ENCODE peak calls at places on chromosome 13, in eight cellular contexts. E is GM12865, P is B cell, S is ascending aorta, I is GM20000, G is omental fat pad, Z is mucosa of descending colon, C is HFF-Myc. J is an unnamed sample.

GRCh38 chr13:98482476-98483444 is 94.1 kb downstream of the STK24 start:
- DNase-seq in E (peak), P (no peak), S (no peak), I (peak), G (no peak), Z (peak), C (no peak), J (no peak)

GRCh38 chr13:37109080-37109678 is 3.7 kb upstream of the CSNK1A1L start:
- DNase-seq in E (peak), P (no peak), S (no peak), I (peak), G (no peak), Z (no peak), C (peak), J (no peak)

GRCh38 chr13:22454586-22454985 is 726.2 kb upstream of the SGCG start:
- DNase-seq in E (no peak), P (no peak), S (no peak), I (no peak), G (no peak), Z (no peak), C (no peak), J (no peak)

GRCh38 chr13:46684287-46685001 is 112.5 kb downstream of the ESD start:
- DNase-seq in E (no peak), P (no peak), S (no peak), I (no peak), G (no peak), Z (no peak), C (no peak), J (no peak)

GRCh38 chr13:26459276-26460131 is 98.0 kb upstream of the WASF3 start:
- DNase-seq in E (no peak), P (no peak), S (no peak), I (no peak), G (no peak), Z (no peak), C (no peak), J (no peak)

GRCh38 chr13:63625869-63626268 is 2210.2 kb upstream of the PCDH20 start:
- DNase-seq in E (no peak), P (no peak), S (no peak), I (no peak), G (no peak), Z (no peak), C (no peak), J (no peak)

GRCh38 chr13:44237276-44237767 is 136.3 kb upstream of the SERP2 start:
- DNase-seq in E (peak), P (no peak), S (peak), I (peak), G (no peak), Z (no peak), C (peak), J (no peak)

GRCh38 chr13:27194895-27195764 is 23.5 kb upstream of the USP12 start:
- DNase-seq in E (no peak), P (no peak), S (no peak), I (no peak), G (no peak), Z (no peak), C (peak), J (no peak)

GRCh38 chr13:41049480-41049879 is 11.8 kb upstream of the WBP4 start:
- DNase-seq in E (no peak), P (no peak), S (no peak), I (no peak), G (no peak), Z (no peak), C (no peak), J (no peak)

GRCh38 chr13:80379245-80379644 is 38.3 kb upstream of the SPRY2 start:
- DNase-seq in E (no peak), P (no peak), S (no peak), I (no peak), G (no peak), Z (no peak), C (no peak), J (no peak)

GRCh38 chr13:72839831-72840426 is 58.0 kb downstream of the PIBF1 start:
- DNase-seq in E (peak), P (no peak), S (no peak), I (peak), G (no peak), Z (peak), C (peak), J (no peak)

GRCh38 chr13:75195479-75196111 is 286.4 kb downstream of the TBC1D4 start:
- DNase-seq in E (no peak), P (no peak), S (no peak), I (no peak), G (no peak), Z (no peak), C (no peak), J (no peak)

GRCh38 chr13:51771418-51772104 is 32.4 kb downstream of the DHRS12 start:
- DNase-seq in E (no peak), P (no peak), S (no peak), I (no peak), G (no peak), Z (no peak), C (no peak), J (no peak)

GRCh38 chr13:106990594-106990993 is 422.7 kb upstream of the ARGLU1 start:
- DNase-seq in E (no peak), P (no peak), S (no peak), I (no peak), G (no peak), Z (no peak), C (no peak), J (no peak)

GRCh38 chr13:48749699-48750473 is 96.2 kb downstream of the CYSLTR2 start:
- DNase-seq in E (peak), P (no peak), S (peak), I (peak), G (peak), Z (peak), C (peak), J (no peak)

GRCh38 chr13:34672631-34673030 is 269.4 kb upstream of the NBEA start:
- DNase-seq in E (no peak), P (no peak), S (no peak), I (no peak), G (no peak), Z (no peak), C (no peak), J (no peak)

GRCh38 chr13:30107536-30108136 is 199.7 kb downstream of the KATNAL1 start:
- DNase-seq in E (no peak), P (no peak), S (no peak), I (no peak), G (peak), Z (peak), C (no peak), J (no peak)

GRCh38 chr13:93535256-93535655 is 308.6 kb downstream of the GPC6 start:
- DNase-seq in E (no peak), P (no peak), S (no peak), I (no peak), G (no peak), Z (no peak), C (no peak), J (no peak)

GRCh38 chr13:113533441-113533840 is 42.9 kb upstream of the DCUN1D2 start:
- DNase-seq in E (no peak), P (no peak), S (no peak), I (no peak), G (no peak), Z (no peak), C (no peak), J (no peak)

GRCh38 chr13:41416276-41416675 is 41.1 kb upstream of the RGCC start:
- DNase-seq in E (no peak), P (no peak), S (no peak), I (no peak), G (no peak), Z (no peak), C (no peak), J (no peak)

GRCh38 chr13:45781553-45782326 is 69.8 kb downstream of the SIAH3 start:
- DNase-seq in E (no peak), P (no peak), S (no peak), I (no peak), G (no peak), Z (peak), C (no peak), J (no peak)

GRCh38 chr13:40539954-40540706 is 126.3 kb downstream of the FOXO1 start:
- DNase-seq in E (no peak), P (no peak), S (no peak), I (no peak), G (no peak), Z (no peak), C (peak), J (no peak)

GRCh38 chr13:27919934-27920676 is at the start of gene PDX1:
- DNase-seq in E (no peak), P (peak), S (no peak), I (no peak), G (no peak), Z (peak), C (no peak), J (no peak)

GRCh38 chr13:21219044-21219381 is 42.6 kb downstream of the MRPL57 start:
- DNase-seq in E (no peak), P (no peak), S (no peak), I (no peak), G (no peak), Z (no peak), C (no peak), J (no peak)

GRCh38 chr13:62300021-62300420 is 884.4 kb upstream of the PCDH20 start:
- DNase-seq in E (no peak), P (no peak), S (no peak), I (no peak), G (no peak), Z (no peak), C (no peak), J (no peak)

GRCh38 chr13:53138369-53139036 is 109.9 kb downstream of the OLFM4 start:
- DNase-seq in E (no peak), P (no peak), S (no peak), I (no peak), G (no peak), Z (no peak), C (no peak), J (no peak)

GRCh38 chr13:45393941-45394570 is 24.1 kb downstream of the SLC25A30 start:
- DNase-seq in E (peak), P (peak), S (peak), I (peak), G (no peak), Z (no peak), C (no peak), J (no peak)

GRCh38 chr13:27408074-27408473 is 16.3 kb upstream of the GTF3A start:
- DNase-seq in E (no peak), P (no peak), S (peak), I (no peak), G (no peak), Z (no peak), C (no peak), J (no peak)

GRCh38 chr13:35690546-35690945 is 214.1 kb upstream of the MAB21L1 start:
- DNase-seq in E (no peak), P (no peak), S (no peak), I (no peak), G (no peak), Z (no peak), C (no peak), J (no peak)

GRCh38 chr13:48066310-48066989 is 28.5 kb downstream of the MED4 start:
- DNase-seq in E (peak), P (no peak), S (no peak), I (no peak), G (no peak), Z (no peak), C (peak), J (no peak)

GRCh38 chr13:51229141-51229540 is 6.9 kb downstream of the FAM124A start:
- DNase-seq in E (no peak), P (no peak), S (no peak), I (no peak), G (no peak), Z (no peak), C (no peak), J (no peak)

GRCh38 chr13:100478107-100478809 is 110.3 kb downstream of the GGACT start:
- DNase-seq in E (no peak), P (no peak), S (no peak), I (no peak), G (no peak), Z (no peak), C (no peak), J (no peak)

GRCh38 chr13:73956795-73957408 is 177.3 kb downstream of the KLF12 start:
- DNase-seq in E (no peak), P (no peak), S (no peak), I (no peak), G (no peak), Z (no peak), C (no peak), J (no peak)

DNA sequence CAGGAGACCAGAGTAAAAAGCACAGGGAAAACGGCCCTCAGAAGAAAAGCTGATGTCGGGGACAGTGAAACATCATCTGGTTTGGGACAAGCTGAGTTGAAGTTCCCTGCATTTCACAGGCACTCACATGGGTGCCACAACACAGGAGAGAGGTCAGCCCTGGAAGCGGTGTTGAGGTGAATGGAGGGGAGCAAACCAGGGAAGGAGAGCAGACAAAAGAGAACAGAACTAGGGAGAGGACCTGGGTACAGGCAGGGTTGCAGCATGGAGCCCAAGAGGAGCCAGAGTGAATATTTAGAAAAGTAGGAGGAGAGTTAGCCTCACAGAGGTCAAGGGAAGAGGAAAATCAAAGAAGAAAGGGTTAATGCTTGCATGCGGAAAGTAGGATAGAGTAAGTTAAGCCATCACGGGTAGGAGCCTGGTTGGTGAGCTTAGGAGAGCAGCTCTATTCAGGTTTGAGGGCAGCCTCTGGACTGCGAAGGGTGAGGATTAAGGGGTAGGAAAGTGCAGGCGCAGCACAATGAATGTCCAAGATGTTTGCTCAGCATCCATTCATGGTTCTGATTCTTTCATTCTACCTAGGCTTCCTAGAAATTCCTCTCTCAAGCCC is 15.5 kb downstream of the FAM216B start:
- DNase-seq in E (no peak), P (no peak), S (no peak), I (no peak), G (no peak), Z (no peak), C (no peak), J (no peak)
- TF ChIP-seq CTCF in E (no peak), P (no peak), S (no peak), I (no peak), G (no peak), Z (no peak), C (no peak), J (no peak)

GRCh38 chr13:81683526-81683925 is 1342.6 kb upstream of the SPRY2 start:
- DNase-seq in E (no peak), P (no peak), S (no peak), I (no peak), G (no peak), Z (no peak), C (no peak), J (no peak)
- TF ChIP-seq CTCF in E (no peak), P (no peak), S (no peak), I (no peak), G (no peak), Z (no peak), C (no peak), J (no peak)

DNA sequence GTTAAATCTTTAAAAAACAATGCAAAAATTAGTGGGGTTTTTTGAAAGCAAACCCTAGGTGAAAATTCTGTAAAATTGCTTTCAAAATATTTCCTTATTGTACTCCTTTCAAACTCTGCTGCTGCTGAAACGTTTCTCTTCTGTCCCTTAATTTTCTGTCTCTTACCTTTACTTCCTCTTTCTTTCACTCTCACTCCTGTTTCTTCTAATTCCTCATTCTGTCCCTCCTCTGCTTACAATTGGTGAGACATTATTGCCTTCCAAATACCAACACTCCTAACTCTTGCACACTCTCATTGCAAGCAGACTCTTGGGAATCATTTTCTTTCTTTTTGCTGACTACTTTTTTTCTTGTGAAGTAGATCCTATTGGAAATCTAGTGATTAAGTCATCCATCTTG is 685.6 kb upstream of the SLITRK1 start:
- DNase-seq in E (no peak), P (no peak), S (no peak), I (no peak), G (no peak), Z (no peak), C (no peak), J (no peak)
- TF ChIP-seq CTCF in E (no peak), P (no peak), S (no peak), I (no peak), G (no peak), Z (no peak), C (no peak), J (no peak)

GRCh38 chr13:81540777-81541176 is 1199.9 kb upstream of the SPRY2 start:
- DNase-seq in E (no peak), P (no peak), S (no peak), I (no peak), G (no peak), Z (no peak), C (no peak), J (no peak)
- TF ChIP-seq CTCF in E (no peak), P (no peak), S (no peak), I (no peak), G (no peak), Z (no peak), C (no peak), J (peak)

DNA sequence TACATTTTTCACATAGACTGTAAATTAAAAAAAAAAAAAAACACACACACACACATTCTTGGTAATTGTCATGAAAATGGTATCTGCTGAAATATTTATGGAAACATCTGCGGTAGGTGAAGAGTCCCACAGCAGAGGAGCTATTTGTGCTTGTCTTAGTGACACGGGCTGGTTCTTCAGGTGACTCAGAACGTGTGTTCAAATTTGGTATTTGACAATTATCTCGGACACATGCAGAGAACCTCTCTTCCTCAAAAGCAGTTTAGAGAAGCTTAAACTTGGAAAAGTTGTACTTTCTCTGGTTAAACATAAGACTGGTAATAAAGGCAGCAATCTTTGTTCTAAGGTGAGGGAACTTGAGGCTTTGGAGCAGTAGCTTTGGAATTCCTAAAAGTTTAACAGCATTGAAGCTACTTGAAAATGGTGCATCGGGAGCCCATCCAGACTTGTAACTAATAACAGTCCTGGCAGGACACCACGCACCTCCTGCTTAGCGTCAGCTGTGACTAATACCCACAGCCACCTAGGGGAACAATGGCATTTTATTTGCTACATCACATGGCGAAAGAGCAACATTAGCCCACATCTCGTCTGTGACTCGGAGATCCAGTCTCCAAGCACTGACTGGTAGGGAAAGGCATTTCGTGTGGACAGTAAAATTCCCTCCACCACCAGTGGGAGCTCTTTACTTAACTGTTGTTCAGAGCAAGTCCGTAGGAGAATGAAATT is 1505.1 kb upstream of the SLC10A2 start:
- DNase-seq in E (peak), P (no peak), S (peak), I (no peak), G (no peak), Z (no peak), C (no peak), J (no peak)
- TF ChIP-seq CTCF in E (peak), P (no peak), S (peak), I (no peak), G (no peak), Z (peak), C (peak), J (peak)

GRCh38 chr13:20191311-20191901 is 1.3 kb downstream of the GJB2 start:
- DNase-seq in E (no peak), P (no peak), S (no peak), I (no peak), G (no peak), Z (peak), C (no peak), J (no peak)

GRCh38 chr13:20193142-20193923 is 595 bp upstream of the GJB2 start:
- DNase-seq in E (no peak), P (no peak), S (no peak), I (no peak), G (no peak), Z (peak), C (no peak), J (no peak)

GRCh38 chr13:20190481-20191310 is 2.0 kb downstream of the GJB2 start:
- DNase-seq in E (no peak), P (no peak), S (no peak), I (no peak), G (no peak), Z (no peak), C (peak), J (no peak)

GRCh38 chr13:20192470-20193141 is at the start of gene GJB2:
- DNase-seq in E (no peak), P (peak), S (no peak), I (no peak), G (no peak), Z (peak), C (no peak), J (no peak)

GRCh38 chr13:20191902-20192469 is 752 bp downstream of the GJB2 start:
- DNase-seq in E (peak), P (no peak), S (no peak), I (peak), G (no peak), Z (peak), C (no peak), J (no peak)
- TF ChIP-seq CTCF in E (no peak), P (no peak), S (no peak), I (no peak), G (no peak), Z (no peak), C (no peak), J (no peak)

GRCh38 chr13:111156421-111156820 is 41.3 kb downstream of the ARHGEF7 start:
- DNase-seq in E (no peak), P (no peak), S (no peak), I (no peak), G (no peak), Z (no peak), C (no peak), J (no peak)

GRCh38 chr13:111153279-111153976 is 38.3 kb downstream of the ARHGEF7 start:
- DNase-seq in E (peak), P (peak), S (peak), I (peak), G (peak), Z (peak), C (peak), J (peak)

GRCh38 chr13:111158136-111158805 is 43.2 kb downstream of the ARHGEF7 start:
- DNase-seq in E (no peak), P (no peak), S (no peak), I (no peak), G (no peak), Z (no peak), C (no peak), J (no peak)

GRCh38 chr13:111152836-111153235 is 37.7 kb downstream of the ARHGEF7 start:
- DNase-seq in E (no peak), P (no peak), S (no peak), I (no peak), G (no peak), Z (peak), C (no peak), J (no peak)

DNA sequence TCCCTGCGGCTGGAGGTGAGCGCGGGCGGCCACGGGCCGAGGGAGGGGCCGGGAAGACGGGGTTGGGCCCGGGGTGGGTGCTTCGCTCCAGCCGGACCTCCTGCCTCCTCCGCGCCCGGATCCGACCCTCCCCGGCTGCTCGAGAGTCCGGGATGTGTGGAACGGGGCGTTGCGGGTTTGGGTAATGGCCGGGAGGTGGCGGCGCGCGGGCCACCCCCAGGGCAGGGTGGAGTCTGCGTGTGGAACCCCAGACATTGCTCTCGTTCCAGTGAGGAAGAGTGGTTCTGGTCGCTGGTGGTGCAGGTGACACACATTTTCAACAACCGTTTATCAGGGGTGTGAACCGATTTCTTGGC is 38.8 kb downstream of the ARHGEF7 start:
- DNase-seq in E (no peak), P (peak), S (peak), I (peak), G (peak), Z (no peak), C (no peak), J (no peak)
- TF ChIP-seq CTCF in E (peak), P (peak), S (peak), I (no peak), G (no peak), Z (no peak), C (peak), J (no peak)